ENCODE peak calls at places on chromosomes 13 and 19, in five cellular contexts. H is breast epithelium, C is tibial nerve, F is prostate gland, X is right lobe of liver. J is an unnamed sample.

GRCh38 chr19:31337007-31337914 is 12.0 kb downstream of the TSHZ3 start:
- DNase-seq in C (no peak), X (no peak), F (no peak), H (no peak), J (no peak)

GRCh38 chr19:51016798-51017683 is 2.5 kb downstream of the KLK10 start:
- DNase-seq in C (peak; percentile 21), X (peak; percentile 51), H (peak; percentile 83), F (peak; percentile 74), J (peak; percentile 84)

GRCh38 chr19:35213678-35214632 is 14.6 kb downstream of the FAM187B start:
- DNase-seq in H (peak; percentile 55), X (peak; percentile 52), F (peak; percentile 91), C (peak; percentile 33), J (peak; percentile 89)

GRCh38 chr19:42596391-42597071 is 1.8 kb upstream of the CEACAM8 start:
- DNase-seq in F (peak; percentile 7), C (no peak), H (no peak), X (peak; percentile 51), J (peak; percentile 44)

GRCh38 chr19:53586277-53586691 is 45.5 kb upstream of the DPRX start:
- DNase-seq in C (no peak), F (no peak), H (no peak), X (no peak), J (no peak)

GRCh38 chr13:39130298-39130697 is 92.0 kb downstream of the NHLRC3 start:
- DNase-seq in C (no peak), X (no peak), F (no peak), H (no peak), J (no peak)

GRCh38 chr13:48749699-48750473 is 96.2 kb downstream of the CYSLTR2 start:
- DNase-seq in H (no peak), F (no peak), C (peak; percentile 78), X (peak; percentile 71), J (no peak)

GRCh38 chr13:111202745-111203144 is 87.6 kb downstream of the ARHGEF7 start:
- DNase-seq in C (no peak), H (no peak), F (no peak), X (no peak), J (no peak)

GRCh38 chr19:53365134-53365898 is at the start of gene ZNF525:
- DNase-seq in H (peak; percentile 96), F (peak; percentile 91), C (peak; percentile 74), X (peak; percentile 90), J (peak; percentile 100)

GRCh38 chr13:40453666-40454030 is 212.8 kb downstream of the FOXO1 start:
- DNase-seq in X (no peak), C (no peak), F (no peak), H (no peak), J (no peak)

GRCh38 chr13:49421391-49421790 is 22.5 kb downstream of the CAB39L start:
- DNase-seq in F (no peak), C (no peak), H (no peak), X (peak; percentile 42), J (no peak)

GRCh38 chr19:18894254-18895037 is 1.5 kb downstream of the CERS1 start:
- DNase-seq in C (no peak), H (no peak), X (no peak), F (no peak), J (no peak)

GRCh38 chr13:114096031-114096485 is 36.4 kb downstream of the RASA3 start:
- DNase-seq in X (no peak), F (no peak), H (peak; percentile 42), C (peak; percentile 12), J (peak; percentile 59)

GRCh38 chr13:73355134-73355533 is 296.3 kb downstream of the KLF5 start:
- DNase-seq in H (no peak), C (no peak), F (no peak), X (no peak), J (no peak)

GRCh38 chr19:44725251-44725650 is 23.3 kb upstream of the BCL3 start:
- DNase-seq in H (no peak), F (no peak), C (no peak), X (peak; percentile 93), J (peak; percentile 79)

GRCh38 chr13:36920612-36921185 is 661 bp upstream of the SMAD9 start:
- DNase-seq in H (no peak), C (no peak), F (no peak), X (no peak), J (no peak)

GRCh38 chr13:104943331-104943730 is 1592.1 kb downstream of the EFNB2 start:
- DNase-seq in X (no peak), F (no peak), H (no peak), C (no peak), J (no peak)

GRCh38 chr19:16001481-16002312 is 52.9 kb downstream of the OR10H4 start:
- DNase-seq in F (peak; percentile 15), H (no peak), X (no peak), C (no peak), J (no peak)

GRCh38 chr19:32475393-32475792 is 69.8 kb downstream of the DPY19L3 start:
- DNase-seq in C (no peak), X (no peak), F (no peak), H (no peak), J (no peak)

GRCh38 chr13:112726018-112726767 is 36.4 kb downstream of the ATP11A start:
- DNase-seq in H (no peak), X (no peak), F (no peak), C (no peak), J (no peak)

GRCh38 chr13:51781246-51782022 is 22.5 kb downstream of the DHRS12 start:
- DNase-seq in F (no peak), H (no peak), X (no peak), C (no peak), J (no peak)

GRCh38 chr19:3450796-3451411 is 29.4 kb downstream of the SMIM24 start:
- DNase-seq in F (no peak), C (no peak), X (no peak), H (no peak), J (no peak)

GRCh38 chr13:113724780-113725315 is 34.2 kb upstream of the TMEM255B start:
- DNase-seq in F (peak; percentile 65), X (peak; percentile 71), C (peak; percentile 49), H (peak; percentile 84), J (peak; percentile 78)

GRCh38 chr13:110233181-110233641 is 73.7 kb downstream of the COL4A1 start:
- DNase-seq in H (no peak), X (no peak), F (no peak), C (peak; percentile 75), J (no peak)

GRCh38 chr13:27607125-27607524 is 13.2 kb downstream of the LNX2 start:
- DNase-seq in H (no peak), X (no peak), F (no peak), C (no peak), J (no peak)

GRCh38 chr13:114135731-114136171 is 3.3 kb upstream of the RASA3 start:
- DNase-seq in H (no peak), C (no peak), F (no peak), X (peak; percentile 9), J (no peak)

GRCh38 chr13:106471957-106472543 is 63.4 kb downstream of the EFNB2 start:
- DNase-seq in C (no peak), F (no peak), H (no peak), X (no peak), J (peak; percentile 41)

GRCh38 chr19:7199613-7200533 is 94.3 kb downstream of the INSR start:
- DNase-seq in X (no peak), C (no peak), F (no peak), H (no peak), J (no peak)

DNA sequence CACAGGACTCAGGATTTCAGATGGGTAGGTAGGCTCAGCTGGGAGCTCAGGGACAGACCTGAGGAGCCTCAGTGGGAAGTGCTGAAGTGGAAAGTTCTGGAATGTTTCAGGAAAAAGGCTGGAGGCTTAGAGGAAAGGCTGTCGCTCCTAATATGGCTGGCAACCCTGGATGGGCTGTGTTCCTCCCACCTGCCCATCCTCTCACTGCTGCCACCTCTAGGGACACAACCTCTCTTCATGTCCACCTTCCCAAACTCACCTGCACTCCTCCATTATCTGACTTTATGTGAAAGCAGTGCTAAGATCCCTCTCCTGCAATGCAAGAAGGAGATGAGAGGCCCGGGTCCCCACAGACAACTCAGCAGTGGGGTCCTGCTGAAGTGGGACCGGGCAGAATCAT is 5.8 kb upstream of the CEACAM21 start:
- DNase-seq in F (no peak), H (no peak), C (no peak), X (no peak), J (no peak)
- TF ChIP-seq POLR2A in F (no peak), H (no peak), C (no peak), X (no peak), J (no peak)

DNA sequence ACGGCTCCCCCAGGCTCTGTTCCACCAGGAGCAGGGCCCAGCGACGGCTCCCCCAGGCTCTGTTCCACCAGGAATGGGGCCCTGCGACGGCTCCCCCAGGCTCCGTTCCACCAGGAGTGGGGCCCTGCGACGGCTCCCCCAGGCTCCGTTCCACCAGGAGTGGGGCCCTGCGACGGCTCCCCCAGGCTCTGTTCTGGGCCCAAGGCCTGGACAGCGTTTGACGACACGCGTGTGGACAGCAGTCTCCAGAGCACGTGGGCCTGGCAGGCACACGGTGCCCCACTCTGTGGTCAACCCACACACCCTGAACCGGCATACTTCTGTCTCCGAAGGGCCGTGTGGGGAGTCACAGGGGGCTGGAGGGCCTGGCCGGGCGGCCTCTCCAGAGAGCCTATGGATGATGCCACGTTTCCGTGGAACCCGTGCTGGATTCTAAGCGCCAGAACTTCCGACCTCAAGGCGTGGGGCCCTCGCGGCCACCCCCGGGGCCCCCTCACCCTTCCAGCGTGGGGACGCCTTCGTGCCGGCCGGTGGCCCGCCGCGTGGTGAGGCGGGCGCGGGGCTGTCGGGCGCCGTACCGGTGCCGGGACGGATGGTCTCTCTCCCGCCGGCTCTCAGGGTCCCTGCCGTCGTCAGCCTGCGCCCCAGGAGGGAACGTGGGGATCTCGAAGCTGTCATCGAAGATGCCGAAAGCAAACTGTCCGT is 11.6 kb downstream of the FGF22 start:
- DNase-seq in X (no peak), F (no peak), H (no peak), C (no peak), J (no peak)
- H3K36me3 ChIP-seq in X (peaks cover 40% of the 10 kb centered on the region), F (no peaks in the 10 kb centered on the region), H (no peaks in the 10 kb centered on the region), C (no peaks in the 10 kb centered on the region), J (peaks cover 78% of the 10 kb centered on the region)

GRCh38 chr19:17376935-17377600 is at the start of gene PLVAP:
- DNase-seq in F (no peak), C (no peak), H (no peak), X (peak; percentile 47), J (peak; percentile 38)
- H3K4me3 ChIP-seq in F (no peak within 1 kb of the TSS), C (no peak within 1 kb of the TSS), H (peak within 1 kb of the TSS; percentile 51), X (no peak within 1 kb of the TSS), J (no peak within 1 kb of the TSS)

DNA sequence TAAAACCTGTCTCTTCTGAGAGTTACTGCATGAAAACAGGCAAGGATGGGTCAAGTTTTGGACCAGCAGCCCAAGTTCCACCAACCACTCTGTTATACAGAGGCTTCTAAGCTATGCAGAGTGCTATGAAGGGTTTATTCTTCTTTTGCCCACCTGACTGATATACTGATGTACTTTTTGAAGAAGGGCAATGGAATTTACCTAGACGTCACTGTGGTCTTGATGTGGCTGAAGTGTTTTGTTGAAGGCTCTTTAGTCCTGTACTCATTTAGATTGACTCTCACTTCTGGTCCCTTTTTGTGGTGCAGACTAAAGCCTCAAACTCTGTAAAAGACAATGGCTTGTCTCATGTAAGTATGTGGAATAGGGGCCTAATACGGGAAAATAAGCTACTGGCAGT is 92.0 kb downstream of the DGKH start:
- DNase-seq in F (no peak), X (no peak), C (no peak), H (no peak), J (no peak)
- TF ChIP-seq POLR2A in F (no peak), X (no peak), C (no peak), H (no peak), J (no peak)

GRCh38 chr19:13925990-13926389 is 12.2 kb downstream of the PODNL1 start:
- DNase-seq in F (no peak), X (no peak), C (no peak), H (no peak), J (no peak)
- H3K36me3 ChIP-seq in F (peaks cover 4% of the 10 kb centered on the region), X (peaks cover 11% of the 10 kb centered on the region), C (no peaks in the 10 kb centered on the region), H (no peaks in the 10 kb centered on the region), J (peaks cover 87% of the 10 kb centered on the region)

GRCh38 chr13:107867701-107868661 is 347.4 kb downstream of the LIG4 start:
- DNase-seq in H (no peak), X (no peak), F (no peak), C (no peak), J (peak; percentile 22)
- H3K4me3 ChIP-seq in H (peak overlapping the region; percentile 60), X (no peak overlapping the region), F (peak overlapping the region; percentile 30), C (peak overlapping the region; percentile 13), J (peak overlapping the region; percentile 52)

J was measured in upper lobe of left lung.